ENCODE peak calls at places on chromosomes 7 and 10, in six cellular contexts. L is keratinocyte, M is CD14-positive monocyte, X is fibroblast of the aortic adventitia, A is endothelial cell, F is left ventricle myocardium inferior. D is an unnamed sample.
A peak's percentile ranks its signal among the peaks of the same experiment; 100 is the strongest.

GRCh38 chr10:71908998-71909397 is 55.2 kb upstream of the CHST3 start:
- DNase-seq in L (no peak), M (no peak), A (no peak), F (no peak), X (no peak), D (no peak)

GRCh38 chr10:124998624-124999291 is 56.8 kb downstream of the ZRANB1 start:
- DNase-seq in M (no peak), A (no peak), L (no peak), F (peak; percentile 22), X (no peak), D (no peak)

GRCh38 chr7:5591547-5591899 is 167.9 kb upstream of the TNRC18 start:
- DNase-seq in M (no peak), A (peak; percentile 71), X (peak; percentile 83), F (no peak), L (no peak), D (no peak)

GRCh38 chr10:126409821-126410220 is 21.5 kb upstream of the ADAM12 start:
- DNase-seq in A (no peak), X (no peak), F (no peak), L (no peak), M (no peak), D (no peak)

GRCh38 chr10:86168256-86168655 is 198.3 kb downstream of the GRID1 start:
- DNase-seq in M (no peak), X (no peak), A (no peak), L (no peak), F (no peak), D (no peak)

GRCh38 chr10:21668831-21669230 is 134.8 kb downstream of the MLLT10 start:
- DNase-seq in L (no peak), A (no peak), F (no peak), X (peak; percentile 59), M (no peak), D (no peak)

GRCh38 chr10:100043796-100044195 is 34.0 kb upstream of the DNMBP start:
- DNase-seq in A (no peak), L (peak; percentile 64), X (peak; percentile 83), F (peak; percentile 63), M (no peak), D (no peak)

GRCh38 chr7:149414171-149414570 is 46.7 kb downstream of the ZNF777 start:
- DNase-seq in A (no peak), L (no peak), X (no peak), F (no peak), M (no peak), D (no peak)

GRCh38 chr10:96188911-96189310 is 58.8 kb downstream of the ZNF518A start:
- DNase-seq in X (peak; percentile 37), L (no peak), M (no peak), A (no peak), F (no peak), D (no peak)

GRCh38 chr7:75737856-75738603 is 711 bp downstream of the HIP1 start:
- DNase-seq in M (no peak), A (peak; percentile 17), X (no peak), L (no peak), F (no peak), D (no peak)

GRCh38 chr7:75740846-75741497 is 2.2 kb upstream of the HIP1 start:
- DNase-seq in A (no peak), X (no peak), F (peak; percentile 42), L (no peak), M (peak; percentile 79), D (no peak)

GRCh38 chr7:75739796-75740672 is 1.3 kb upstream of the HIP1 start:
- DNase-seq in X (peak; percentile 50), A (no peak), F (no peak), M (no peak), L (no peak), D (peak; percentile 74)

GRCh38 chr7:75738604-75738974 is at the start of gene HIP1:
- DNase-seq in F (no peak), X (no peak), L (no peak), M (peak; percentile 48), A (no peak), D (no peak)

GRCh38 chr7:75738975-75739795 is 444 bp upstream of the HIP1 start:
- DNase-seq in X (peak; percentile 96), F (peak; percentile 100), M (peak; percentile 100), L (peak; percentile 80), A (peak; percentile 100), D (peak; percentile 99)
- TF ChIP-seq CTCF in X (no peak), F (peak; percentile 49), M (no peak), L (no peak), A (no peak), D (no peak)

GRCh38 chr7:73446716-73447115 is 13.1 kb downstream of the FZD9 start:
- DNase-seq in L (no peak), X (no peak), A (no peak), M (no peak), F (no peak), D (no peak)

GRCh38 chr7:73448609-73449008 is 15.0 kb downstream of the FZD9 start:
- DNase-seq in F (no peak), M (no peak), X (no peak), L (no peak), A (no peak), D (no peak)

GRCh38 chr7:73449422-73449821 is 15.8 kb downstream of the FZD9 start:
- DNase-seq in L (no peak), F (no peak), M (no peak), A (no peak), X (no peak), D (no peak)

GRCh38 chr7:73443543-73444255 is 10.1 kb downstream of the FZD9 start:
- DNase-seq in F (no peak), M (no peak), X (no peak), L (no peak), A (no peak), D (no peak)

GRCh38 chr7:73447121-73447520 is 13.5 kb downstream of the FZD9 start:
- DNase-seq in F (no peak), M (no peak), A (no peak), L (no peak), X (no peak), D (no peak)
- TF ChIP-seq CTCF in F (no peak), M (no peak), A (no peak), L (no peak), X (no peak), D (no peak)

DNA sequence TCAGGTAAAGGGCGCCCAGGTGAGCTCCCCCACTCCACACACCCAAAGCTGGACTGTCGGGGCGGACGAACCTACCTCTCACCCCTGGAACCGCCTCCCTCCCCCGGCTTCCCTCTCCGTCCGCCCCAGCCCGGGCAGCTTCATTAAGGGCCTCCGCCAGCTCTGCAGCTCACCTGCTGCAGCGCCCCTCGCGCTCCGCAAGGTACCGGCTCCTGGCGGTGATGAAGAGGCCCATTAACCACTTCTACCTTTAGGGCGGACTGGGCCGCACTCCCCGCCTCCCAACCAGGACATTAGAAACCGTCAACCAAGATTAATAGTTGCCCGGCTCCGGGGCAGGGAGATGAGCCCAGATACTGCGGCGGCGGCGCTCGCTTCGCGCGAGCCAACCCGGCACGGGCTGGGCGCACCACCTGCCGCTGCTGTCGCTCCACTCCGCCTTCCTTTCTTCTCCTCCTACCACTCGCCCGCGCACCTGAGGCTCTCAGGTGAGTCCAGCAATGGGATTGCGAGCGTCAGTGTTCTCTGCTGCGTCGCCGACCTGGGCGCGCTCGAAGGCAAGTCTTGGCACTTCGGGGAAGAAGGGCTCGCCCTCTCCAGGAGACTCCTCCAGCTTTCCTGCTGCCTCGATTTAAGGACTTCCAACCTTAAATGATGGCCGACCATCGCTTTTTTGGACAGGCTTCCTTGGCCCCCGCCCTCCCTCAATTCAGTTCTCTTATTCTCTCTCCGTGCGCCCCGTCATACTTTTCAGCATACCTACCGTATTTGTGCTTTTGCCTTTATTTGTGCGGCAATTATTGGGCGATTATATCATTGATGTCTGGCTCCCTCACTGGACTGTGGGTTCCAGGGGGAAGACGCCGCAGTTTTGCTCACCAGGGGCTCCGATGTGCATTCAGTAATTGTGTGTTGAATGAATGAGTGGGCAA is 13.6 kb upstream of the KAZALD1 start:
- DNase-seq in A (no peak), L (no peak), M (no peak), F (no peak), X (no peak), D (no peak)
- TF ChIP-seq CTCF in A (no peak), L (no peak), M (no peak), F (no peak), X (no peak), D (no peak)

GRCh38 chr7:122896509-122896908 is 10.2 kb upstream of the CADPS2 start:
- DNase-seq in M (no peak), A (no peak), L (no peak), F (no peak), X (peak; percentile 8), D (no peak)
- TF ChIP-seq CTCF in M (no peak), A (no peak), L (no peak), F (no peak), X (no peak), D (no peak)

GRCh38 chr10:129771024-129771423 is 193.1 kb downstream of the EBF3 start:
- DNase-seq in A (no peak), X (no peak), L (no peak), F (no peak), M (no peak), D (no peak)
- TF ChIP-seq CTCF in A (no peak), X (no peak), L (no peak), F (no peak), M (no peak), D (no peak)

DNA sequence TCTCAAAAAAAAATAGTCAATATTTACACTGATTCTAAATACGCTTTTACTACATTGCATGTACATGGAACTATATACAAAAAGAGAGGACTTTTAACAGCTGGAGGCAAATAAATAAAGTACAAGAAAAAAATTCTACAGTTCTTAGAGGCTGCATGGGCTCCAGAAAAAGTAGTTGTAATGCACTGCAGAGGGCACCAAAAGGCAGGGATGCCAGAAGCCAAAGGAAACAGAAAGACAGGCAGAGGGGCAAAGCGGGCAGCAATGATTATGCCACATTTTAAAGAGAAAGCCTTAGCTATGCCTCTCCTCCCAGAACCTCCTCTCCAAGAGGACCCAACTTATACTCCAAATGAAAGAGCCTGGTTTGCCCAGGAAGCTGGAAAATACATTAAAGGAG is 11.6 kb upstream of the ADCK2 start:
- DNase-seq in M (peak; percentile 3), F (no peak), L (no peak), A (no peak), X (no peak), D (no peak)
- TF ChIP-seq CTCF in M (no peak), F (no peak), L (no peak), A (no peak), X (no peak), D (no peak)

DNA sequence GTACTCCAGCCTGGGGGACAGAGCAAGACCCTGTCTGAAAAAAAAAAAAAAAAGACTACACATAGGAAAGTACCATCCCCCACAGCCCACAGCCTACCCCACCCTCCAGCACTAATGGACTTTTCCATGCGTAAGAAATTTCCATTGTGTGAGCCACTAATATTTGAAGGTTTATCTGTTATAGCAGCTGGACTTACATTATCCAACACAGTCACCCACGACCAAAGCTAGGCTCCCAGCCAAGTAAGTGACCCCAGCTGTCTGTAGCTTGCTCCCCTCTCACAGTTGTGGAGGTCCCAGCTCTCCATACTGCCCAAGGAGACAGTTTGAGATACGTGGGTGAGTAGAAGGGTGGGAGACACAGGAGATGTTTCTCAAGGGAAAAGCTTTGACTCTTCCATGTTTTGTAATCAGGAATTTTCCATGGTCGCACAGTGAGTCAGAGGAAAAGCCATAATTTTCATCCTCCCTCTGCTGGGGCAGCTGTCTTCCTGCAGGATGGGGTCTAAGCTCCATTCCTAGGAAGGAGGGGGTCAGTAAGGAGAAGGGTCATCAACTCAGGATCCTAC is 57.4 kb downstream of the CAV1 start:
- DNase-seq in M (no peak), L (no peak), F (no peak), A (no peak), X (peak; percentile 56), D (no peak)
- TF ChIP-seq CTCF in M (no peak), L (no peak), F (peak; percentile 21), A (no peak), X (peak; percentile 43), D (no peak)

D was measured in activated CD8-positive, alpha-beta T cell treated with anti-CD3 and anti-CD28 coated beads for 36 hours.